ENCODE peak calls at places on chromosomes 13 and 19, in nine cellular contexts. E is breast epithelium, K is HCT116, M is transverse colon, V is SK-N-SH, L is K562, S is H1, U is Panc1, C is stomach. N is an unnamed sample. For H3K9me3 and H3K4me1, the result is how much of the 10 kb centered on the place peaks cover.

GRCh38 chr19:15161028-15161984 is 39.5 kb downstream of the NOTCH3 start:
- DNase-seq in E (no peak), K (peak), M (no peak), V (peak), L (peak), S (no peak), U (no peak), C (no peak), N (no peak)

GRCh38 chr13:54449922-54450321 is 1421.3 kb downstream of the OLFM4 start:
- DNase-seq in E (no peak), K (no peak), M (no peak), V (peak), L (no peak), S (no peak), U (no peak), C (no peak), N (no peak)

GRCh38 chr19:15279326-15279904 is 47.2 kb upstream of the EPHX3 start:
- DNase-seq in E (no peak), K (no peak), M (no peak), V (no peak), L (no peak), S (no peak), U (no peak), C (no peak), N (no peak)

GRCh38 chr19:36646746-36647145 is 19.9 kb downstream of the ZNF461 start:
- DNase-seq in E (no peak), K (no peak), M (no peak), V (no peak), L (no peak), S (no peak), U (no peak), C (no peak), N (no peak)

GRCh38 chr19:14554382-14554812 is 17.5 kb downstream of the NDUFB7 start:
- DNase-seq in E (peak), K (no peak), M (peak), V (no peak), L (no peak), S (no peak), U (no peak), C (no peak), N (no peak)

GRCh38 chr13:37868691-37869505 is 674 bp downstream of the TRPC4 start:
- DNase-seq in E (no peak), K (no peak), M (no peak), V (no peak), L (no peak), S (no peak), U (no peak), C (no peak), N (no peak)

GRCh38 chr13:42041684-42042035 is 6.8 kb upstream of the DGKH start:
- DNase-seq in E (peak), K (no peak), M (peak), V (peak), L (peak), S (no peak), U (no peak), C (peak), N (no peak)

GRCh38 chr13:26011996-26012688 is 39.7 kb downstream of the SHISA2 start:
- DNase-seq in E (no peak), K (no peak), M (no peak), V (no peak), L (no peak), S (no peak), U (no peak), C (no peak), N (no peak)

GRCh38 chr19:54415208-54415900 is at the start of gene TTYH1:
- DNase-seq in E (no peak), K (no peak), M (no peak), V (peak), L (peak), S (no peak), U (no peak), C (no peak), N (no peak)

GRCh38 chr13:48158290-48158689 is 63.4 kb upstream of the MED4 start:
- DNase-seq in E (no peak), K (no peak), M (no peak), V (no peak), L (no peak), S (no peak), U (no peak), C (no peak), N (no peak)

GRCh38 chr13:62337109-62337880 is 921.6 kb upstream of the PCDH20 start:
- DNase-seq in E (no peak), K (no peak), M (no peak), V (peak), L (no peak), S (no peak), U (no peak), C (no peak), N (no peak)

GRCh38 chr13:85312071-85312470 is 487.1 kb downstream of the SLITRK6 start:
- DNase-seq in E (no peak), K (no peak), M (no peak), V (no peak), L (no peak), S (no peak), U (no peak), C (no peak), N (no peak)

GRCh38 chr19:30376826-30377425 is 4.7 kb downstream of the ZNF536 start:
- DNase-seq in E (no peak), K (no peak), M (no peak), V (no peak), L (no peak), S (no peak), U (no peak), C (peak), N (no peak)

GRCh38 chr19:30890033-30890432 is 459.2 kb downstream of the TSHZ3 start:
- DNase-seq in E (no peak), K (no peak), M (no peak), V (no peak), L (no peak), S (no peak), U (no peak), C (no peak), N (no peak)

DNA sequence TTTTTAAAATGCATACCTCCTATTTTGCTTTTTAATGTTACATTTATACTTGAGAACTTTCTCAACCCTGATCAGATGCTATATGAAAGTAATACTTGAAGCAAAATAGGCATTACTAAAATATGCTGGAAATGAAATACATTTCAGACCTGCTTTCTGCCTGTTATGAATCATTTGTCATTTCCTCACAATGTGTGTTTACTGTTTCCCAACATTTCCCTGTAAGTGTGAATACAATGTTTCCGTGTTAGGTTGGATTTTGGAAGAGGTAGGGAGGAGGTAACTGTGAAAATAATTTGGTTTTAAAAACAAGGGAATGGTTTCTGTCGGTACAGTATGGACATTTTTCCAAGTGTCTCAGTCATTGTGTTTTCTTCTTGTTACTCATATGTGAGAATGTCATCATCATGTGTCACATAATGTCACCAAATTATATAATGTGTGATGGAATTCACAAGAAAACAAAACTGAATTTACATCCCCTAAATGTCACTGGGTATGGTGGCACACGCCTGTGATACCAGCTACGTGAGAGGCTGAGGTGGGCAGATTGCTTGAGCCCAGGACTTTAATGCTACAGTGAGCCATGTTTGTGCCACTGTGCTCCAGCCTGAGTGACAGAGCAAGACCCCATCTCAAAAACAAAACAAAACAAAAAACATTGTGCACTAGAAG is 43.0 kb downstream of the ZAR1L start:
- DNase-seq in E (no peak), K (no peak), M (no peak), V (no peak), L (no peak), S (no peak), U (no peak), C (no peak), N (no peak)
- TF ChIP-seq POLR2AphosphoS5 in E (no peak), K (no peak), M (no peak), V (no peak), L (no peak), S (no peak), U (no peak), C (no peak), N (no peak)

GRCh38 chr19:27894906-27895754 is 1317.8 kb downstream of the UQCRFS1 start:
- DNase-seq in E (no peak), K (no peak), M (no peak), V (no peak), L (no peak), S (no peak), U (no peak), C (no peak), N (no peak)
- H3K9me3 ChIP-seq in E (under half), K (under half), M (under half), V (under half), L (under half), S (half or more), U (under half), C (under half), N (under half)

DNA sequence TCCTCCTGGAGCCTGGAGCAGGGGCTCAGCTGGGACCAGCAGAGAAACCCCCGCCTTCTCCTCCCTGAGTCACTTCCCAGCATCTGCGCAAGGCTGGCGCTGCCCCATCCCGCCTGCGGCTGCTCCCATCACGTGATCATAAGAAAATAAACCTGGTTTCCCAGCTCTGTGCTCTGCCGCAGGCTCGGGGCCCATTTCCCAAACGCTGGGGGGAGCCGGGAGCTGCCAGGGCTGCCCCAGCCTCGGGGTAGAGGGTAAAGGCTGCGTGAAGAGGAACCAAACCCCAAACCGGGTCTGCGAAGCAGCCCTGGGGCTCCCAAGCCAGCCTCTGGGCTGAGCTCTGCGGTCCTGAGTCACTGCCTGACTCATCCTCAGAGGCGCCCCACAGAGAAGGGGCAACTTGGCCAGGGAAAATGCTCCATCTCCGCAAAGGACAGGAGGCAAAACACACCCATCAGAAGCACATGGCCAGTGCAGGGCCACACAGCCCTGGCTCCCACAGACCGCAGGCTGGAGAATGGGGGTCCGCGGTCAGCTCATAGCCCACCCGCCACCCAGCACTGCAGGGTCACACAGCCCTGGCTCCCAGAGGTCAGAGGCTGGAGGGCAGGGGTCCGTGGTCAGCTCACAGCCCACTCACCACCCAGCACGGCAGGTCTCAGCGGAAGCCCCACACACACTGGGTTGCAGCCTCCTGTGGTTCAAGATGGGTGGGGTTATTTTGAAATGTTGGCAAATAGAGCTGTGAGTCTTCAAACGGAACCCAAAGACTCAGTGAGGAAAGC is 67.1 kb downstream of the RASA3 start:
- DNase-seq in E (peak), K (peak), M (peak), V (peak), L (peak), S (peak), U (peak), C (peak), N (peak)
- H3K4me1 ChIP-seq in E (under half), K (under half), M (half or more), V (half or more), L (half or more), S (under half), U (half or more), C (half or more), N (half or more)

DNA sequence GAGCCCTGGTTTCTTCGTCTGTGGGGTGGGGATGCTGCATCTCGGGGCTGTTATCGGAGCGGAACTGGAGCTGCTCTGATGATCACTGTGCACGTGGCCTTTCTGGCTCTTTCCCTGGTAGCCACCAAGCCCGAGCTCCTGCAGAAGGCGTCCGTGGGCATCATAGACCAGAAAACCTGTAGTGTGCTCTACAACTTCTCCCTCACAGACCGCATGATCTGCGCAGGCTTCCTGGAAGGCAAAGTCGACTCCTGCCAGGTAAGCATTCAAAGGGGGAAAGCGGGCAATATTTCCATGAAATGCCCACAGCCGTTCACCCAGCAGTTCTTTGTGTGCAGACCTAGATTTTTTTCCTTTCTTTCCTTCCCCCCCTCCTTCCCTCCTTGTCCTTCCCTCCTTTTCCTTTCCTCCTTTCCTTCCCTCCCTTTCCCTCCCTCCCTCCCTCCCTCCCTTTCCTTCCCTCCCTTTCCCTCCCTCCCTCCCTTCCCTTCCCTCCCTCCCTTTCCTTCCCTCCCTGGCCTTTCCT is 9.4 kb downstream of the TIMM13 start:
- DNase-seq in E (no peak), K (no peak), M (no peak), V (no peak), L (no peak), S (no peak), U (no peak), C (no peak), N (no peak)
- TF ChIP-seq POLR2AphosphoS5 in E (no peak), K (no peak), M (no peak), V (no peak), L (no peak), S (no peak), U (no peak), C (no peak), N (no peak)

GRCh38 chr19:12198136-12198535 is 35.2 kb downstream of the ZNF136 start:
- DNase-seq in E (no peak), K (no peak), M (no peak), V (no peak), L (no peak), S (no peak), U (no peak), C (no peak), N (no peak)

GRCh38 chr19:12200020-12200419 is 37.1 kb downstream of the ZNF136 start:
- DNase-seq in E (no peak), K (no peak), M (no peak), V (no peak), L (no peak), S (no peak), U (no peak), C (no peak), N (no peak)

GRCh38 chr19:12195501-12195860 is 32.6 kb downstream of the ZNF136 start:
- DNase-seq in E (no peak), K (no peak), M (no peak), V (no peak), L (no peak), S (no peak), U (no peak), C (no peak), N (no peak)

GRCh38 chr19:12194827-12195500 is 32.1 kb downstream of the ZNF136 start:
- DNase-seq in E (peak), K (no peak), M (peak), V (peak), L (no peak), S (no peak), U (no peak), C (peak), N (peak)
- H3K9me3 ChIP-seq in E (half or more), K (under half), M (under half), V (under half), L (under half), S (under half), U (under half), C (half or more), N (under half)

GRCh38 chr13:99725644-99726043 is 224.4 kb downstream of the TM9SF2 start:
- DNase-seq in E (no peak), K (no peak), M (no peak), V (no peak), L (no peak), S (no peak), U (no peak), C (no peak), N (no peak)
- H3K4me1 ChIP-seq in E (under half), K (under half), M (under half), V (under half), L (under half), S (under half), U (under half), C (under half), N (under half)

DNA sequence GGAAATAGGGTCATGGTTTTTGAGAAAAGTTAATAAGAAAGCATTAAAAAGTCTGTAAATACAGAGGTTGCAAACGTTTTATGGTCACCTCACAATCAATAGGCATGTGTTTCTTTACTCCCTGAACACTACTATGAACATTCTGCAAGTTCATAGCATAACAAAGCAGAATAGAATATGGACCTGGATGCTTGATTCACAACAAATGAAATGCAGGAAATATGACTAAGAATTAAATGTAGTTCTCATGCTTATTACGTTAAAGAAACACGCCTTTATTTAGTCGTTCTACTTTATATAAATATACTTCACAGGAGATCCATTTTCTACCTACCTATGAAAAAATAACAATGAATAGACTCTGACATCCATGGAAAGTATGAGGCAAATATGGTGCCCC is 344.0 kb downstream of the KCTD12 start:
- DNase-seq in E (no peak), K (no peak), M (no peak), V (no peak), L (no peak), S (no peak), U (no peak), C (no peak), N (no peak)
- TF ChIP-seq POLR2AphosphoS5 in E (no peak), K (no peak), M (no peak), V (no peak), L (no peak), S (no peak), U (no peak), C (no peak), N (no peak)

N was measured in esophagus muscularis mucosa.